ENCODE peak calls at places on chromosome 20, in seven cellular contexts. Y, J, S, H, A, D and G are unnamed samples.
A peak's percentile ranks its signal among the peaks of the same experiment; 100 is the strongest.

GRCh38 chr20:34940126-34940525 is 15.5 kb downstream of the GSS start:
- DNase-seq in Y (no peak), J (no peak), S (no peak), H (no peak), A (no peak), D (no peak), G (no peak)

GRCh38 chr20:33991498-33991897 is 2.2 kb upstream of the RALY start:
- DNase-seq in Y (no peak), J (no peak), S (no peak), H (no peak), A (no peak), D (no peak), G (no peak)

GRCh38 chr20:44038681-44039123 is 124.0 kb downstream of the TOX2 start:
- DNase-seq in Y (no peak), J (no peak), S (no peak), H (no peak), A (peak; percentile 21), D (no peak), G (no peak)

GRCh38 chr20:47610247-47610944 is 108.7 kb downstream of the NCOA3 start:
- DNase-seq in Y (no peak), J (peak; percentile 94), S (no peak), H (no peak), A (peak; percentile 53), D (peak; percentile 79), G (peak; percentile 48)

GRCh38 chr20:14816471-14816870 is 479.1 kb upstream of the FLRT3 start:
- DNase-seq in Y (no peak), J (no peak), S (no peak), H (no peak), A (no peak), D (no peak), G (no peak)

GRCh38 chr20:63554361-63555278 is 661 bp downstream of the FNDC11 start:
- DNase-seq in Y (no peak), J (no peak), S (no peak), H (no peak), A (no peak), D (no peak), G (no peak)

GRCh38 chr20:62969939-62970306 is 17.4 kb downstream of the SLC17A9 start:
- DNase-seq in Y (no peak), J (no peak), S (no peak), H (no peak), A (no peak), D (no peak), G (no peak)

GRCh38 chr20:917416-917815 is 1.3 kb upstream of the ANGPT4 start:
- DNase-seq in Y (no peak), J (no peak), S (no peak), H (no peak), A (no peak), D (no peak), G (no peak)

GRCh38 chr20:1776608-1777475 is 118.4 kb upstream of the SIRPA start:
- DNase-seq in Y (peak; percentile 66), J (peak; percentile 89), S (peak; percentile 93), H (peak; percentile 94), A (peak; percentile 84), D (peak; percentile 92), G (peak; percentile 90)

GRCh38 chr20:37311710-37312355 is 22.4 kb downstream of the MANBAL start:
- DNase-seq in Y (no peak), J (no peak), S (no peak), H (no peak), A (no peak), D (no peak), G (no peak)

GRCh38 chr20:58598271-58599015 is 52.6 kb upstream of the STX16 start:
- DNase-seq in Y (no peak), J (no peak), S (peak; percentile 41), H (no peak), A (no peak), D (peak; percentile 82), G (peak; percentile 24)

GRCh38 chr20:24098886-24099285 is 110.3 kb upstream of the GGTLC1 start:
- DNase-seq in Y (no peak), J (peak; percentile 49), S (no peak), H (no peak), A (no peak), D (no peak), G (no peak)

GRCh38 chr20:3339076-3339475 is 68.4 kb downstream of the DNAAF9 start:
- DNase-seq in Y (no peak), J (no peak), S (no peak), H (no peak), A (no peak), D (peak; percentile 17), G (no peak)

GRCh38 chr20:53881362-53881761 is 189.0 kb downstream of the BCAS1 start:
- DNase-seq in Y (no peak), J (no peak), S (no peak), H (no peak), A (no peak), D (no peak), G (no peak)

GRCh38 chr20:36461600-36462439 is 79.5 kb upstream of the MYL9 start:
- DNase-seq in Y (no peak), J (peak; percentile 70), S (peak; percentile 78), H (peak; percentile 61), A (peak; percentile 43), D (peak; percentile 47), G (peak; percentile 44)

GRCh38 chr20:652611-653109 is 340 bp downstream of the SRXN1 start:
- DNase-seq in Y (no peak), J (peak; percentile 43), S (peak; percentile 66), H (no peak), A (peak; percentile 33), D (peak; percentile 47), G (no peak)

GRCh38 chr20:44057698-44058675 is 129.0 kb downstream of the JPH2 start:
- DNase-seq in Y (no peak), J (no peak), S (no peak), H (no peak), A (no peak), D (peak; percentile 84), G (no peak)

GRCh38 chr20:38337561-38338140 is 8.6 kb upstream of the LBP start:
- DNase-seq in Y (no peak), J (peak; percentile 46), S (no peak), H (peak; percentile 53), A (no peak), D (no peak), G (no peak)

GRCh38 chr20:37315293-37316110 is 26.0 kb downstream of the MANBAL start:
- DNase-seq in Y (no peak), J (no peak), S (peak; percentile 62), H (no peak), A (peak; percentile 59), D (peak; percentile 92), G (peak; percentile 80)

GRCh38 chr20:46011631-46012482 is 3.1 kb downstream of the MMP9 start:
- DNase-seq in Y (no peak), J (peak; percentile 57), S (peak; percentile 62), H (peak; percentile 40), A (peak; percentile 48), D (peak; percentile 21), G (no peak)

GRCh38 chr20:54173653-54174451 is at the start of gene CYP24A1:
- DNase-seq in Y (no peak), J (no peak), S (peak; percentile 50), H (peak; percentile 47), A (peak; percentile 29), D (no peak), G (no peak)

GRCh38 chr20:48703107-48703506 is 124.7 kb downstream of the PREX1 start:
- DNase-seq in Y (peak; percentile 47), J (no peak), S (no peak), H (no peak), A (peak; percentile 68), D (no peak), G (no peak)

GRCh38 chr20:1417273-1417672 is 24.4 kb upstream of the FKBP1A start:
- DNase-seq in Y (no peak), J (peak; percentile 48), S (no peak), H (no peak), A (no peak), D (no peak), G (no peak)

GRCh38 chr20:38426006-38426405 is 9.1 kb downstream of the SNHG17 start:
- DNase-seq in Y (no peak), J (peak; percentile 64), S (no peak), H (no peak), A (no peak), D (peak; percentile 87), G (no peak)

GRCh38 chr20:34776177-34776576 is 49.3 kb downstream of the NCOA6 start:
- DNase-seq in Y (no peak), J (no peak), S (no peak), H (no peak), A (no peak), D (no peak), G (no peak)